ENCODE peak calls at places on chromosome 5, in seven cellular contexts. L is heart left ventricle; G is cardiac fibroblast; E is CD4-positive, alpha-beta T cell; B is colonic mucosa; R is kidney; N is activated CD8-positive, alpha-beta T cell treated with anti-CD3 and anti-CD28 coated beads for 36 hours. K is an unnamed sample.

GRCh38 chr5:172722309-172722815 is 48.6 kb downstream of the DUSP1 start:
- DNase-seq in L (no peak), G (no peak), E (no peak), B (no peak), R (peak), N (peak), K (no peak)

GRCh38 chr5:163453705-163454104 is 6.2 kb downstream of the NUDCD2 start:
- DNase-seq in L (no peak), G (no peak), E (no peak), B (no peak), R (no peak), N (no peak), K (no peak)

GRCh38 chr5:163306421-163306820 is 131.0 kb upstream of the CCNG1 start:
- DNase-seq in L (no peak), G (peak), E (no peak), B (no peak), R (no peak), N (no peak), K (no peak)

GRCh38 chr5:13478831-13479465 is 465.5 kb downstream of the DNAH5 start:
- DNase-seq in L (no peak), G (no peak), E (no peak), B (no peak), R (no peak), N (no peak), K (no peak)

GRCh38 chr5:151770383-151771258 is 1.1 kb upstream of the G3BP1 start:
- DNase-seq in L (peak), G (peak), E (no peak), B (peak), R (peak), N (peak), K (no peak)

GRCh38 chr5:141942185-141942857 is 15.7 kb downstream of the PCDH12 start:
- DNase-seq in L (no peak), G (no peak), E (no peak), B (no peak), R (no peak), N (no peak), K (no peak)

GRCh38 chr5:16776611-16777251 is 159.4 kb downstream of the MYO10 start:
- DNase-seq in L (no peak), G (peak), E (no peak), B (no peak), R (no peak), N (no peak), K (no peak)

GRCh38 chr5:166845044-166845443 is 1446.4 kb upstream of the WWC1 start:
- DNase-seq in L (no peak), G (peak), E (no peak), B (no peak), R (no peak), N (no peak), K (no peak)

GRCh38 chr5:159805021-159805420 is 111.3 kb upstream of the ADRA1B start:
- DNase-seq in L (peak), G (peak), E (no peak), B (peak), R (no peak), N (no peak), K (no peak)

GRCh38 chr5:168422431-168422830 is 63.8 kb upstream of the RARS1 start:
- DNase-seq in L (no peak), G (no peak), E (no peak), B (no peak), R (no peak), N (no peak), K (no peak)

GRCh38 chr5:54520940-54521339 is 3.4 kb downstream of the SNX18 start:
- DNase-seq in L (no peak), G (no peak), E (no peak), B (no peak), R (no peak), N (no peak), K (no peak)

GRCh38 chr5:175582697-175583096 is 75.2 kb upstream of the HRH2 start:
- DNase-seq in L (no peak), G (no peak), E (no peak), B (no peak), R (no peak), N (no peak), K (no peak)

GRCh38 chr5:41809128-41809527 is 61.1 kb downstream of the OXCT1 start:
- DNase-seq in L (no peak), G (no peak), E (no peak), B (no peak), R (no peak), N (no peak), K (no peak)

GRCh38 chr5:102670224-102670836 is 84.8 kb upstream of the PAM start:
- DNase-seq in L (peak), G (no peak), E (no peak), B (no peak), R (no peak), N (peak), K (no peak)

GRCh38 chr5:109907751-109908150 is 218.0 kb downstream of the MAN2A1 start:
- DNase-seq in L (no peak), G (peak), E (no peak), B (no peak), R (no peak), N (no peak), K (no peak)

GRCh38 chr5:159673538-159673937 is 242.7 kb upstream of the ADRA1B start:
- DNase-seq in L (no peak), G (no peak), E (no peak), B (no peak), R (no peak), N (no peak), K (no peak)

GRCh38 chr5:143479394-143479793 is 75.9 kb upstream of the NR3C1 start:
- DNase-seq in L (no peak), G (no peak), E (no peak), B (no peak), R (no peak), N (no peak), K (no peak)

GRCh38 chr5:139402561-139403158 is 1.2 kb downstream of the SPATA24 start:
- DNase-seq in L (no peak), G (no peak), E (no peak), B (no peak), R (peak), N (peak), K (no peak)

GRCh38 chr5:1545798-1546355 is 22.1 kb upstream of the LPCAT1 start:
- DNase-seq in L (no peak), G (no peak), E (no peak), B (no peak), R (no peak), N (no peak), K (no peak)

GRCh38 chr5:57221049-57221568 is 47.2 kb downstream of the GPBP1 start:
- DNase-seq in L (no peak), G (peak), E (no peak), B (no peak), R (no peak), N (no peak), K (peak)

GRCh38 chr5:123116757-123117156 is 27.7 kb downstream of the PRDM6 start:
- DNase-seq in L (no peak), G (no peak), E (no peak), B (no peak), R (no peak), N (no peak), K (no peak)

GRCh38 chr5:123119334-123119986 is 30.4 kb downstream of the PRDM6 start:
- DNase-seq in L (no peak), G (peak), E (no peak), B (no peak), R (peak), N (no peak), K (no peak)

GRCh38 chr5:123117989-123118388 is 28.9 kb downstream of the PRDM6 start:
- DNase-seq in L (no peak), G (no peak), E (no peak), B (no peak), R (no peak), N (no peak), K (no peak)

GRCh38 chr5:123122273-123122672 is 33.2 kb downstream of the PRDM6 start:
- DNase-seq in L (no peak), G (no peak), E (no peak), B (no peak), R (no peak), N (no peak), K (no peak)

DNA sequence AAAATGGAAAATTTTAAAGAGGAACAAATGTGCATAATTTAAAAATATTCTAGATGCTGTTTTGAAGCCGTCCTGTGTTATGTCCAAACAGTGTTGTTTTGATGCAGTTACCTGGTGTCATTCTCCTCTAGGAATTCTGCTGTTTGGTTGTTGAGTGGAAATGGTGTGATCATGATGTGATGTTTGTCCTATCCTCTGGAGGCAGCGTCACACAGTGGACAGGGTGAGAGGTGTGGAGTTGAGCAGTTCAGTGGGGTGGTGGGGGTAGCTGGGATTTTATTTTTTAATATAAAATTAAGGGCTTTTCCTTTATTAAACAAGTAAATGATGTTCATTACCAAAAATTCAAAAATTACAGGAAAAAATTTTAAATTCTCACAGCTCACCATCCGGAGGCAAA is 31.2 kb downstream of the PRDM6 start:
- DNase-seq in L (no peak), G (no peak), E (no peak), B (no peak), R (no peak), N (no peak), K (no peak)
- TF ChIP-seq CTCF in L (no peak), G (peak), E (no peak), B (no peak), R (peak), N (no peak), K (peak)

DNA sequence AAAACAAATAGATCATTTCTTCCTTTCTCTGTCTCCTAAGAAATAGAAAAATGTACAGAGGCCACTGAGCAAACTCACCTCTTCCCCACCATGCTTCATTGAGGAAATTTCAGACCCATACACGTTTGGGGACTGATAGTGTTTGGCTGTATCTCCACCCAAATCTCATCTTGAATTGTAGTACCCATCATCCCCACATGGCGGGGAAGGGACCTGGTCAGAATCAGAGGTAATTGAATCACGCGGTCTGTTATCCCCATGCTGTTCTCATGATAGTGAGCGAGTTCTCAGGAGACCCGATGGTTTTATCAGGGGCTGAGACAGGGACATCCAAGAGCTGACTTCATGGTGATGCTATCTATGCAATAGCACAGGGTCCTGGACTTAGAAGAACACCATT is 1655.8 kb downstream of the MAT2B start:
- DNase-seq in L (no peak), G (no peak), E (no peak), B (no peak), R (no peak), N (no peak), K (no peak)
- TF ChIP-seq CTCF in L (no peak), G (no peak), E (no peak), B (no peak), R (no peak), N (no peak), K (no peak)

DNA sequence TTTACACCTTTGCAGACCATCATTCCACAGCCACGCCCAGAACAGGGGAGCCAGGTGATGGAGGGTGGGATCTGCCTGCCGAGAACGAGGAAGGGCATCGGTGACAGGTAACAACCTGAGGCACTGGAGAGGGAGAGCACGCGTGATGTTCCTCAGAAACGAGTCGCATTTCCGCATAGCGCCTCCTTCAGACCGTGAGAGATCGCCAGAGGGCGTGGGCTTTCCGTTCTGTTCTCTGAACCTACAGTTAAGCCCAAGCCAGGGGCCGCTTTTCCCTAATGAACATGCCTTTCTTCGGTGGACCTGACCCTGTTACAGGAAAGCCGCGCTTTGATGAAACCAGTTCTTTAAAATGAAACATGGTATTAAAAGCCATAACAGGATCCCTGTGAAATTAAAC is 17.1 kb upstream of the ADAMTS2 start:
- DNase-seq in L (no peak), G (no peak), E (no peak), B (no peak), R (no peak), N (no peak), K (no peak)
- TF ChIP-seq CTCF in L (no peak), G (no peak), E (no peak), B (no peak), R (no peak), N (no peak), K (no peak)

DNA sequence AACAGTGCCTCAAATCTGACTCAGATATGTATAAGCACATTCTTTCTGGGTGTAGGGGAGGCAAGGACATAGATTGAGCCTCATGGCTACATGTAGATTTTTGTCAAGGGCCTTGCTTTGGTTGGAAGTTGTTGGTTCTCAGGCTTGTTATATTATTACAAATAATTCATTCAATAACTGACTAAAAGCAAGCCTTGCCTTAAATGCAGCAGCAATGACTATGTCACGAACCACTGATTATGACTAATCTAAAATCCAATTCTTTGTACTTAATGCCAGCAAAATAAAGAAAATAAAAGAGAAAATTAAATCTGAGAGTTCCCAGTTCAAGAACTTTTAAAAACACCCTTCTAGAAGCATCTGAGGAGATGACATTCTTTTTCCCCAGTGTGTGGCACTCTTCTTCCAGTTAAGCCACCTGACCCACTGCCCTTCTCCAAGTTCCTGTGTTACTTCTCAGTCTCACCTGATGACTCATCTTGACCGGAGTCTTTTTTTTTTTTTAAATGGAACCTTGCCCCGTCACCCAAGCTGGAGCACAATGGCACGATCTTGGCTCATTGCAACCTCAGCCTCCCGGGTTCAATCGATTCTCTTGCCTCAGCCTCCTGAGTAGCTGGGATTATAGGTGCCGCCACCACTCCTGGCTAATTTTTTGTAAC is 223.9 kb upstream of the DAB2 start:
- DNase-seq in L (no peak), G (no peak), E (no peak), B (peak), R (no peak), N (peak), K (no peak)
- TF ChIP-seq CTCF in L (no peak), G (no peak), E (no peak), B (no peak), R (no peak), N (no peak), K (no peak)

GRCh38 chr5:116654890-116655289 is 80.3 kb upstream of the SEMA6A start:
- DNase-seq in L (no peak), G (no peak), E (no peak), B (no peak), R (no peak), N (no peak), K (no peak)

GRCh38 chr5:116655431-116655830 is 80.8 kb upstream of the SEMA6A start:
- DNase-seq in L (no peak), G (no peak), E (no peak), B (no peak), R (no peak), N (no peak), K (no peak)

GRCh38 chr5:116660929-116661328 is 86.3 kb upstream of the SEMA6A start:
- DNase-seq in L (no peak), G (no peak), E (no peak), B (no peak), R (no peak), N (no peak), K (no peak)

GRCh38 chr5:116658830-116659229 is 84.2 kb upstream of the SEMA6A start:
- DNase-seq in L (no peak), G (no peak), E (no peak), B (no peak), R (no peak), N (no peak), K (no peak)

GRCh38 chr5:116658141-116658540 is 83.5 kb upstream of the SEMA6A start:
- DNase-seq in L (no peak), G (no peak), E (no peak), B (no peak), R (no peak), N (no peak), K (no peak)
- TF ChIP-seq CTCF in L (no peak), G (no peak), E (no peak), B (no peak), R (no peak), N (no peak), K (no peak)

DNA sequence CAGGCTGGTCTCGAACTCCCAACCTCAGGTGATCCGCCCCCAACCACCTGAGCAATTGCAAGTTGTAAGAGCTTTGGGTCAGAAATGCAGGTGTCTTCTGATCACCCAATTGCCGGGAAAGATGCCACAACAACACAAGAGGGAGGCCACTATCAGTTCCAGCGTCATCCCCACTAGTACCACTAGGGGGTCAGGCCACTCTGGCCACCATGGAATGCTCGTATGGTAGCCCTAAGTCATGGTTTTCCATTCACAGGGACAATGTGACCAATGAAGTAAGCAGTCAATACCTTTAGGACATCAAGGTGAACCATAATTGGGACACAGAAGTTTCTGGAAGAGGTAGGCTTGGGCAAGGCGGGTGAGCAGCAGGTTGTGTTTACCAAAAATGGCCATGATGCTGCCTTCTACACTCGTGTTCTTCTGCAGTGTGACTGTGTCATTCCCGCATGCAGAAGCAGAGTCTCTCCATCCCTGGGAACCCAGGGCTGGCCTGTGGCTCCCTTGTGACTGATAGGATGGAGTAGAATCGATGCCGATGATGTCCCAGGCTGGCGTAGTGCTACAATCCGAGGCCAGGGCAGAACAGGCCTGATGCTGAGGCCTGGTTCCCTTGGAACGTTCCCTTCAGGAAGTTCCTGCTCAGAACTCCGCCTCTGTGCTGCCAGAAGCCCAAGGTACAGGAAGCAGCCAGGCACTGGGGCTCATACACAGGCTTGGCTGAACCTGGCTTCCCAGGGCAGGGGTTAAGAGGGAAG is 42.2 kb upstream of the ANKRD33B start:
- DNase-seq in L (no peak), G (no peak), E (no peak), B (no peak), R (peak), N (no peak), K (no peak)
- TF ChIP-seq CTCF in L (no peak), G (peak), E (no peak), B (no peak), R (no peak), N (peak), K (peak)

K was measured in GM06990.